ENCODE peak calls at places on chromosomes 11 and 22, in seven cellular contexts. Z, P, B, W, H, O and D are unnamed samples.

GRCh38 chr11:61897387-61898246 is 6.3 kb upstream of the FADS3 start:
- DNase-seq in Z (peak; percentile 56), P (peak; percentile 90), B (peak; percentile 74), W (peak; percentile 83), H (peak; percentile 80), O (peak; percentile 79), D (peak; percentile 71)

GRCh38 chr22:45290410-45290936 is 5.7 kb downstream of the UPK3A start:
- DNase-seq in Z (no peak), P (no peak), B (no peak), W (peak; percentile 74), H (peak; percentile 33), O (peak; percentile 38), D (peak; percentile 54)

GRCh38 chr11:64224151-64224890 is 1.7 kb downstream of the TRPT1 start:
- DNase-seq in Z (no peak), P (peak; percentile 68), B (peak; percentile 16), W (peak; percentile 44), H (no peak), O (no peak), D (no peak)

GRCh38 chr11:202490-202889 is 4.7 kb downstream of the BET1L start:
- DNase-seq in Z (no peak), P (no peak), B (no peak), W (no peak), H (no peak), O (peak; percentile 14), D (no peak)

GRCh38 chr22:41364955-41365354 is 16.8 kb upstream of the TEF start:
- DNase-seq in Z (no peak), P (no peak), B (no peak), W (no peak), H (peak; percentile 72), O (peak; percentile 71), D (no peak)

GRCh38 chr11:125167954-125168821 is 3.6 kb downstream of the PKNOX2 start:
- DNase-seq in Z (no peak), P (no peak), B (peak; percentile 20), W (peak; percentile 2), H (peak; percentile 84), O (peak; percentile 38), D (no peak)

GRCh38 chr11:63639195-63639832 is 25.1 kb upstream of the PLAAT3 start:
- DNase-seq in Z (no peak), P (no peak), B (no peak), W (no peak), H (no peak), O (no peak), D (no peak)

GRCh38 chr11:69048056-69048717 is 545 bp upstream of the TPCN2 start:
- DNase-seq in Z (no peak), P (no peak), B (no peak), W (no peak), H (no peak), O (no peak), D (no peak)

GRCh38 chr22:19783531-19784395 is 23.2 kb downstream of the TBX1 start:
- DNase-seq in Z (no peak), P (no peak), B (no peak), W (no peak), H (no peak), O (no peak), D (no peak)

GRCh38 chr11:7490535-7490934 is 5.2 kb downstream of the OLFML1 start:
- DNase-seq in Z (no peak), P (no peak), B (no peak), W (no peak), H (no peak), O (no peak), D (no peak)

GRCh38 chr22:24845036-24845918 is 39.3 kb downstream of the SGSM1 start:
- DNase-seq in Z (no peak), P (peak; percentile 67), B (peak; percentile 23), W (no peak), H (no peak), O (no peak), D (no peak)

GRCh38 chr22:32587449-32587848 is 112.8 kb downstream of the FBXO7 start:
- DNase-seq in Z (no peak), P (peak; percentile 80), B (peak; percentile 19), W (no peak), H (peak; percentile 26), O (no peak), D (no peak)

GRCh38 chr11:85951428-85952107 is 96.4 kb downstream of the CCDC83 start:
- DNase-seq in Z (no peak), P (no peak), B (no peak), W (no peak), H (no peak), O (no peak), D (no peak)

GRCh38 chr11:85951049-85951405 is 95.8 kb downstream of the CCDC83 start:
- DNase-seq in Z (no peak), P (no peak), B (no peak), W (no peak), H (no peak), O (no peak), D (no peak)

GRCh38 chr11:85948884-85949283 is 93.7 kb downstream of the CCDC83 start:
- DNase-seq in Z (no peak), P (no peak), B (no peak), W (no peak), H (no peak), O (no peak), D (no peak)

GRCh38 chr11:85949798-85950197 is 94.6 kb downstream of the CCDC83 start:
- DNase-seq in Z (no peak), P (no peak), B (no peak), W (no peak), H (no peak), O (no peak), D (no peak)

DNA sequence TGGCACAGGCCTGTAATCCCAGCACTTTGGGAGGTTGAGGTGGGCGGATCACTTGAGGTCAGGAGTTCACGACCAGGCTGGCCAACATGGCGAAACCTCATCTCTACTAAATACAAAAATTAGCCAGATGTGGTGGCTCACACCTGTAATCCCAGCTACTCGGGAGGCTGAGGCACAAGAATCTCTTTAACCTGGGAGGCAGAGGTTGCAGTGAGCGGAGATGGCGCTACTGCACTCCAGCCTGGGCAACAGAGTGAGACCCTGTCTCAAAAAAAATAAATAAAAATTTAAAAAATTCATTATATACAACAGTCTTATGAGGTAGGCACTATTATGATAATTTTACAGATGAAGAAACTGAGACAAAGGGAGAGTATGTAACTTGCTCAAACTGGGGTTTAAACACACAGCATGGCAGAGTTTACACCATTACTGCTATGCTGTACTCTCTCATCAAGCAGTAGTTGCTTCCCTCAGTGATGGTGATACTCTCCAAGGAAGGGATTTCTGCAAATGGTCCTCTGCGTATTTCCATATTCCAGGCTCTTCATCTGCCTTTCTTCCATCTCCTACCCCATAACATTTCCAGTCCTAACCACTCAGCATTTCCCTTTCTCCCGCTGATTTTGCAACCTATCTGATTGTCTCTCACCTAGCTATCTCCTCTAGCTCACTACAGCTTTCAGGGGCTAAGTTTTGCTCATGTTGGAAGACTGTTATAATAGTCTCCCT is 95.3 kb downstream of the CCDC83 start:
- DNase-seq in Z (no peak), P (no peak), B (no peak), W (no peak), H (no peak), O (no peak), D (no peak)
- TF ChIP-seq POLR2A in Z (no peak), P (no peak), B (no peak), W (no peak), H (no peak), O (no peak), D (no peak)

DNA sequence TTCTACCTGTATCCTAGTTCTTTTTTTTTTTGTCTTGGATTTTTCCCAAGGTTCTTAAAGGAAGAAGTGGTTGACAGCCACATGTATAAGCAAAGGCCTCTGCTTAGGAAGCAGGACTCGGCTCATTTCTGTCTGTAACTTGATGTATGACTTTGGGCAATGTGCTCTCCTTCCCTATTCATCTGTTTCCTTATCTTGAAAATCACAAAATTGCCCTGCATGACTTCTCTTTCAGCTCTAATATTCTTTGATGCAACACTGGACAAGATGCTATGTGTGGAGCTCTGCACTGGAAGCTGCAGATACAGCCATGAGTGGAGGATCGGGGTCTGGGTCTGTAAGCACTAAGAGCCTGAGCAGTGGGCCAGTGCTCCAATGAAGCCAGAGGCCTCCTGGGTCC is 54.7 kb upstream of the ME3 start:
- DNase-seq in Z (no peak), P (no peak), B (no peak), W (no peak), H (no peak), O (no peak), D (no peak)
- H3K27ac ChIP-seq in Z (no peak overlapping the region), P (no peak overlapping the region), B (no peak overlapping the region), W (no peak overlapping the region), H (no peak overlapping the region), O (no peak overlapping the region), D (no peak overlapping the region)

GRCh38 chr11:130642994-130643393 is 194.5 kb downstream of the ADAMTS15 start:
- DNase-seq in Z (no peak), P (no peak), B (no peak), W (no peak), H (no peak), O (no peak), D (no peak)
- H3K9me3 ChIP-seq in Z (no peaks in the 10 kb centered on the region), P (no peaks in the 10 kb centered on the region), B (no peaks in the 10 kb centered on the region), W (no peaks in the 10 kb centered on the region), H (no peaks in the 10 kb centered on the region), O (no peaks in the 10 kb centered on the region), D (no peaks in the 10 kb centered on the region)

GRCh38 chr22:50622723-50623327 is 5.1 kb downstream of the ARSA start:
- DNase-seq in Z (peak; percentile 89), P (peak; percentile 58), B (no peak), W (peak; percentile 95), H (peak; percentile 95), O (peak; percentile 92), D (no peak)
- TF ChIP-seq POLR2A in Z (no peak), P (no peak), B (no peak), W (peak; percentile 75), H (peak; percentile 64), O (no peak), D (no peak)

GRCh38 chr11:78310500-78310909 is 107.1 kb downstream of the GAB2 start:
- DNase-seq in Z (peak; percentile 33), P (peak; percentile 69), B (peak; percentile 51), W (peak; percentile 56), H (peak; percentile 68), O (peak; percentile 31), D (peak; percentile 77)

GRCh38 chr11:78313181-78313788 is 104.3 kb downstream of the GAB2 start:
- DNase-seq in Z (no peak), P (no peak), B (no peak), W (no peak), H (no peak), O (peak; percentile 31), D (no peak)

GRCh38 chr11:78313898-78314297 is 103.7 kb downstream of the GAB2 start:
- DNase-seq in Z (no peak), P (no peak), B (no peak), W (no peak), H (no peak), O (no peak), D (no peak)

GRCh38 chr11:78314753-78315152 is 102.9 kb downstream of the GAB2 start:
- DNase-seq in Z (no peak), P (no peak), B (no peak), W (no peak), H (no peak), O (no peak), D (no peak)

DNA sequence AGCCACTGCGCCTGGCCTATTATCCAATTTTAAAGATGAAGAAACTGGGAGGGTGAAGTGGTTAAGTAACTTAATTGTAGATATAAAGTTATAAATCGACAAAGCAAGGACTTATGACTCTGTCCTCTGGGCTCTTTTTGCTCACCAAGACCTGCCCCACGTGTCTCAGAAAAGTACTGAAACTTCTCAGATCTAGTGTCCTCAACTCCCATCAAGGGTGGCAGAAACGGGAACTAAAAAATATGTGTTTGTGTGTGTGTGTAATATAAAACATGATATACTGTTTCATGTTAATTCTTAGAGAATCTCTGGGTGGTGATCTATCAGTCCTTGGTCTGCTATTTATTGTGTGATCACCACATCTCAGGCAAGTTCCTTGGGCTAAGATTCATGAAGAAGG is 104.9 kb downstream of the GAB2 start:
- DNase-seq in Z (no peak), P (no peak), B (no peak), W (no peak), H (no peak), O (no peak), D (no peak)
- H3K27ac ChIP-seq in Z (peak overlapping the region; percentile 23), P (no peak overlapping the region), B (no peak overlapping the region), W (no peak overlapping the region), H (no peak overlapping the region), O (no peak overlapping the region), D (no peak overlapping the region)